ENCODE peak calls at places on chromosomes 6 and 20, in ten cellular contexts. One of them, this sample, is unnamed.

GRCh38 chr20:35145141-35145564 is 2.0 kb downstream of the EDEM2 start:
- DNase-seq in stomach: no peak
- DNase-seq in adrenal gland: no peak
- DNase-seq in MM.1S: peak; percentile 54
- DNase-seq in heart right ventricle: no peak
- DNase-seq in transverse colon: no peak
- DNase-seq in naive thymus-derived CD4-positive, alpha-beta T cell: peak; percentile 62
- DNase-seq in uterus: no peak
- DNase-seq in fibroblast of lung: peak; percentile 84
- DNase-seq in upper lobe of right lung: no peak
- DNase-seq in this sample: peak; percentile 66

GRCh38 chr20:55565374-55565773 is 439.9 kb downstream of the CBLN4 start:
- DNase-seq in upper lobe of right lung: no peak
- DNase-seq in fibroblast of lung: no peak
- DNase-seq in MM.1S: no peak
- DNase-seq in transverse colon: no peak
- DNase-seq in naive thymus-derived CD4-positive, alpha-beta T cell: no peak
- DNase-seq in adrenal gland: no peak
- DNase-seq in heart right ventricle: no peak
- DNase-seq in uterus: no peak
- DNase-seq in stomach: no peak
- DNase-seq in this sample: no peak

GRCh38 chr6:36340341-36340670 is 3.6 kb upstream of the BNIP5 start:
- DNase-seq in uterus: no peak
- DNase-seq in fibroblast of lung: no peak
- DNase-seq in heart right ventricle: no peak
- DNase-seq in stomach: no peak
- DNase-seq in MM.1S: no peak
- DNase-seq in adrenal gland: no peak
- DNase-seq in transverse colon: no peak
- DNase-seq in naive thymus-derived CD4-positive, alpha-beta T cell: no peak
- DNase-seq in upper lobe of right lung: no peak
- DNase-seq in this sample: no peak

GRCh38 chr20:15012551-15012950 is 675.1 kb upstream of the FLRT3 start:
- DNase-seq in upper lobe of right lung: no peak
- DNase-seq in adrenal gland: no peak
- DNase-seq in heart right ventricle: no peak
- DNase-seq in transverse colon: no peak
- DNase-seq in stomach: no peak
- DNase-seq in uterus: no peak
- DNase-seq in MM.1S: no peak
- DNase-seq in naive thymus-derived CD4-positive, alpha-beta T cell: no peak
- DNase-seq in fibroblast of lung: no peak
- DNase-seq in this sample: no peak

GRCh38 chr20:47137231-47137865 is 219.2 kb downstream of the ZMYND8 start:
- DNase-seq in stomach: no peak
- DNase-seq in heart right ventricle: no peak
- DNase-seq in naive thymus-derived CD4-positive, alpha-beta T cell: no peak
- DNase-seq in adrenal gland: no peak
- DNase-seq in uterus: no peak
- DNase-seq in upper lobe of right lung: no peak
- DNase-seq in MM.1S: no peak
- DNase-seq in transverse colon: no peak
- DNase-seq in fibroblast of lung: peak; percentile 20
- DNase-seq in this sample: peak; percentile 25

GRCh38 chr6:141426400-141426980 is 706.2 kb upstream of the GJE1 start:
- DNase-seq in stomach: no peak
- DNase-seq in fibroblast of lung: no peak
- DNase-seq in upper lobe of right lung: no peak
- DNase-seq in MM.1S: no peak
- DNase-seq in uterus: no peak
- DNase-seq in heart right ventricle: no peak
- DNase-seq in adrenal gland: no peak
- DNase-seq in transverse colon: no peak
- DNase-seq in naive thymus-derived CD4-positive, alpha-beta T cell: no peak
- DNase-seq in this sample: no peak

GRCh38 chr20:61353261-61353995 is 101.4 kb downstream of the CDH4 start:
- DNase-seq in naive thymus-derived CD4-positive, alpha-beta T cell: no peak
- DNase-seq in upper lobe of right lung: no peak
- DNase-seq in adrenal gland: no peak
- DNase-seq in fibroblast of lung: peak; percentile 26
- DNase-seq in uterus: no peak
- DNase-seq in heart right ventricle: no peak
- DNase-seq in stomach: no peak
- DNase-seq in transverse colon: no peak
- DNase-seq in MM.1S: no peak
- DNase-seq in this sample: no peak

GRCh38 chr6:28337103-28337520 is 1.2 kb upstream of the ZSCAN31 start:
- DNase-seq in adrenal gland: no peak
- DNase-seq in heart right ventricle: no peak
- DNase-seq in fibroblast of lung: peak; percentile 5
- DNase-seq in naive thymus-derived CD4-positive, alpha-beta T cell: no peak
- DNase-seq in MM.1S: no peak
- DNase-seq in stomach: no peak
- DNase-seq in uterus: no peak
- DNase-seq in transverse colon: no peak
- DNase-seq in upper lobe of right lung: no peak
- DNase-seq in this sample: no peak

GRCh38 chr6:37711331-37711924 is 13.7 kb upstream of the MDGA1 start:
- DNase-seq in naive thymus-derived CD4-positive, alpha-beta T cell: no peak
- DNase-seq in MM.1S: no peak
- DNase-seq in fibroblast of lung: no peak
- DNase-seq in adrenal gland: no peak
- DNase-seq in heart right ventricle: no peak
- DNase-seq in stomach: no peak
- DNase-seq in transverse colon: no peak
- DNase-seq in uterus: no peak
- DNase-seq in upper lobe of right lung: no peak
- DNase-seq in this sample: no peak

GRCh38 chr20:41956316-41957050 is 338.3 kb upstream of the CHD6 start:
- DNase-seq in naive thymus-derived CD4-positive, alpha-beta T cell: no peak
- DNase-seq in upper lobe of right lung: no peak
- DNase-seq in heart right ventricle: peak; percentile 4
- DNase-seq in transverse colon: no peak
- DNase-seq in MM.1S: peak; percentile 45
- DNase-seq in stomach: no peak
- DNase-seq in uterus: no peak
- DNase-seq in fibroblast of lung: no peak
- DNase-seq in adrenal gland: peak; percentile 60
- DNase-seq in this sample: no peak

GRCh38 chr6:43724914-43725642 is 37.5 kb upstream of the MRPS18A start:
- DNase-seq in naive thymus-derived CD4-positive, alpha-beta T cell: peak; percentile 68
- DNase-seq in fibroblast of lung: peak; percentile 99
- DNase-seq in MM.1S: no peak
- DNase-seq in heart right ventricle: peak; percentile 42
- DNase-seq in uterus: peak; percentile 70
- DNase-seq in upper lobe of right lung: peak; percentile 96
- DNase-seq in transverse colon: peak; percentile 93
- DNase-seq in stomach: peak; percentile 91
- DNase-seq in adrenal gland: peak; percentile 67
- DNase-seq in this sample: peak; percentile 95

GRCh38 chr6:9131616-9132015 is 696.3 kb upstream of the SLC35B3 start:
- DNase-seq in adrenal gland: peak; percentile 76
- DNase-seq in naive thymus-derived CD4-positive, alpha-beta T cell: no peak
- DNase-seq in upper lobe of right lung: peak; percentile 72
- DNase-seq in stomach: peak; percentile 28
- DNase-seq in transverse colon: peak; percentile 25
- DNase-seq in uterus: no peak
- DNase-seq in fibroblast of lung: peak; percentile 46
- DNase-seq in MM.1S: peak; percentile 22
- DNase-seq in heart right ventricle: no peak
- DNase-seq in this sample: no peak

GRCh38 chr20:12166053-12166717 is 248.5 kb downstream of the BTBD3 start:
- DNase-seq in fibroblast of lung: peak; percentile 96
- DNase-seq in heart right ventricle: peak; percentile 70
- DNase-seq in naive thymus-derived CD4-positive, alpha-beta T cell: no peak
- DNase-seq in upper lobe of right lung: no peak
- DNase-seq in transverse colon: peak; percentile 41
- DNase-seq in adrenal gland: peak; percentile 58
- DNase-seq in MM.1S: no peak
- DNase-seq in stomach: no peak
- DNase-seq in uterus: peak; percentile 83
- DNase-seq in this sample: peak; percentile 74

GRCh38 chr6:170476360-170476759 is 76.7 kb downstream of the PSMB1 start:
- DNase-seq in naive thymus-derived CD4-positive, alpha-beta T cell: no peak
- DNase-seq in stomach: no peak
- DNase-seq in uterus: no peak
- DNase-seq in heart right ventricle: no peak
- DNase-seq in fibroblast of lung: no peak
- DNase-seq in upper lobe of right lung: no peak
- DNase-seq in transverse colon: peak; percentile 33
- DNase-seq in MM.1S: no peak
- DNase-seq in adrenal gland: no peak
- DNase-seq in this sample: no peak

GRCh38 chr6:100455230-100456124 is 9.2 kb downstream of the SIM1 start:
- DNase-seq in stomach: no peak
- DNase-seq in heart right ventricle: no peak
- DNase-seq in naive thymus-derived CD4-positive, alpha-beta T cell: no peak
- DNase-seq in fibroblast of lung: no peak
- DNase-seq in adrenal gland: no peak
- DNase-seq in transverse colon: peak; percentile 28
- DNase-seq in MM.1S: no peak
- DNase-seq in upper lobe of right lung: no peak
- DNase-seq in uterus: no peak
- DNase-seq in this sample: no peak

GRCh38 chr6:154476494-154476893 is 34.0 kb downstream of the CNKSR3 start:
- DNase-seq in adrenal gland: no peak
- DNase-seq in heart right ventricle: no peak
- DNase-seq in stomach: no peak
- DNase-seq in uterus: no peak
- DNase-seq in MM.1S: no peak
- DNase-seq in transverse colon: no peak
- DNase-seq in upper lobe of right lung: no peak
- DNase-seq in naive thymus-derived CD4-positive, alpha-beta T cell: no peak
- DNase-seq in fibroblast of lung: no peak
- DNase-seq in this sample: no peak

GRCh38 chr20:3109350-3110302 is 25.1 kb upstream of the AVP start:
- DNase-seq in MM.1S: no peak
- DNase-seq in adrenal gland: no peak
- DNase-seq in fibroblast of lung: no peak
- DNase-seq in heart right ventricle: no peak
- DNase-seq in uterus: no peak
- DNase-seq in naive thymus-derived CD4-positive, alpha-beta T cell: no peak
- DNase-seq in stomach: no peak
- DNase-seq in upper lobe of right lung: no peak
- DNase-seq in transverse colon: no peak
- DNase-seq in this sample: no peak
- H3K4me1 ChIP-seq in MM.1S: no peaks in the 10 kb centered on the region
- H3K4me1 ChIP-seq in adrenal gland: peaks cover 5% of the 10 kb centered on the region
- H3K4me1 ChIP-seq in fibroblast of lung: no peaks in the 10 kb centered on the region
- H3K4me1 ChIP-seq in heart right ventricle: no peaks in the 10 kb centered on the region
- H3K4me1 ChIP-seq in uterus: no peaks in the 10 kb centered on the region
- H3K4me1 ChIP-seq in naive thymus-derived CD4-positive, alpha-beta T cell: no peaks in the 10 kb centered on the region
- H3K4me1 ChIP-seq in stomach: peaks cover 9% of the 10 kb centered on the region
- H3K4me1 ChIP-seq in upper lobe of right lung: no peaks in the 10 kb centered on the region
- H3K4me1 ChIP-seq in transverse colon: no peaks in the 10 kb centered on the region
- H3K4me1 ChIP-seq in this sample: peaks cover 17% of the 10 kb centered on the region

DNA sequence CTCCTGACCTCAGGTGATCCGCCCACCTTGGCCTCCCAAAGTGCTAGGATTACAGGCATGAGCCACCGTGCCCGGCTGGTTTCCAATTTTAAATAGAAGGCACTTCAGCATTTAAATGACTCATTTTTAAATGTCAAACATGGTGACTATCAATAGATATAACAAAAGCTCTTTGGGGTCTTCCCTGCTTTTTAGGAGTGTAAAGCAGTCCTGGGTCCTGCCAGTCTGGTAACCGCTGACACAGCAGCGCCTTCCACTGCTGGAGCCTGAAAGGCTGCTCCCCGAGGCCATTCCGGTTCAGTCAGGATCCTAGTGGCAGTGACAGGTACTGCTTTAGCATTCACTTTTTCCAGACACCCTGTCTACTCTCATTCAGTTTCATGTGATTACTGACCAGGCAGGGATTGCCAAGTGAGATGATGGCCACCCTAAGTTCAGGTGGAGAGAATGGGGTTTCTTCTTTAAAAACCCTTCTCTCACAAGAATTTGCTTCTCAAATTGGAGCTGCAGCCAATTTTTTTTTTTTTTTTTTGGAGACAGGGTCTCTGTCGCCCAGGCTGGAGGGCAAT is 5.1 kb downstream of the DIDO1 start:
- DNase-seq in MM.1S: peak; percentile 16
- DNase-seq in heart right ventricle: peak; percentile 49
- DNase-seq in stomach: peak; percentile 59
- DNase-seq in fibroblast of lung: peak; percentile 33
- DNase-seq in adrenal gland: peak; percentile 85
- DNase-seq in uterus: no peak
- DNase-seq in transverse colon: peak; percentile 54
- DNase-seq in naive thymus-derived CD4-positive, alpha-beta T cell: peak; percentile 59
- DNase-seq in upper lobe of right lung: no peak
- DNase-seq in this sample: peak; percentile 74
- H3K4me1 ChIP-seq in MM.1S: peaks cover 10% of the 10 kb centered on the region
- H3K4me1 ChIP-seq in heart right ventricle: peaks cover 91% of the 10 kb centered on the region
- H3K4me1 ChIP-seq in stomach: peaks cover 90% of the 10 kb centered on the region
- H3K4me1 ChIP-seq in fibroblast of lung: peaks cover 17% of the 10 kb centered on the region
- H3K4me1 ChIP-seq in adrenal gland: peaks cover 88% of the 10 kb centered on the region
- H3K4me1 ChIP-seq in uterus: peaks cover 8% of the 10 kb centered on the region
- H3K4me1 ChIP-seq in transverse colon: peaks cover 71% of the 10 kb centered on the region
- H3K4me1 ChIP-seq in naive thymus-derived CD4-positive, alpha-beta T cell: peaks cover 84% of the 10 kb centered on the region
- H3K4me1 ChIP-seq in upper lobe of right lung: peaks cover 88% of the 10 kb centered on the region
- H3K4me1 ChIP-seq in this sample: peaks cover 69% of the 10 kb centered on the region

GRCh38 chr6:13053080-13053479 is 275.3 kb downstream of the TBC1D7 start:
- DNase-seq in uterus: no peak
- DNase-seq in MM.1S: no peak
- DNase-seq in fibroblast of lung: no peak
- DNase-seq in upper lobe of right lung: no peak
- DNase-seq in stomach: no peak
- DNase-seq in naive thymus-derived CD4-positive, alpha-beta T cell: no peak
- DNase-seq in adrenal gland: no peak
- DNase-seq in heart right ventricle: no peak
- DNase-seq in transverse colon: no peak
- DNase-seq in this sample: no peak
- H3K4me1 ChIP-seq in uterus: no peaks in the 10 kb centered on the region
- H3K4me1 ChIP-seq in MM.1S: no peaks in the 10 kb centered on the region
- H3K4me1 ChIP-seq in fibroblast of lung: no peaks in the 10 kb centered on the region
- H3K4me1 ChIP-seq in upper lobe of right lung: no peaks in the 10 kb centered on the region
- H3K4me1 ChIP-seq in stomach: no peaks in the 10 kb centered on the region
- H3K4me1 ChIP-seq in naive thymus-derived CD4-positive, alpha-beta T cell: no peaks in the 10 kb centered on the region
- H3K4me1 ChIP-seq in adrenal gland: no peaks in the 10 kb centered on the region
- H3K4me1 ChIP-seq in heart right ventricle: peaks cover 4% of the 10 kb centered on the region
- H3K4me1 ChIP-seq in transverse colon: no peaks in the 10 kb centered on the region
- H3K4me1 ChIP-seq in this sample: no peaks in the 10 kb centered on the region

DNA sequence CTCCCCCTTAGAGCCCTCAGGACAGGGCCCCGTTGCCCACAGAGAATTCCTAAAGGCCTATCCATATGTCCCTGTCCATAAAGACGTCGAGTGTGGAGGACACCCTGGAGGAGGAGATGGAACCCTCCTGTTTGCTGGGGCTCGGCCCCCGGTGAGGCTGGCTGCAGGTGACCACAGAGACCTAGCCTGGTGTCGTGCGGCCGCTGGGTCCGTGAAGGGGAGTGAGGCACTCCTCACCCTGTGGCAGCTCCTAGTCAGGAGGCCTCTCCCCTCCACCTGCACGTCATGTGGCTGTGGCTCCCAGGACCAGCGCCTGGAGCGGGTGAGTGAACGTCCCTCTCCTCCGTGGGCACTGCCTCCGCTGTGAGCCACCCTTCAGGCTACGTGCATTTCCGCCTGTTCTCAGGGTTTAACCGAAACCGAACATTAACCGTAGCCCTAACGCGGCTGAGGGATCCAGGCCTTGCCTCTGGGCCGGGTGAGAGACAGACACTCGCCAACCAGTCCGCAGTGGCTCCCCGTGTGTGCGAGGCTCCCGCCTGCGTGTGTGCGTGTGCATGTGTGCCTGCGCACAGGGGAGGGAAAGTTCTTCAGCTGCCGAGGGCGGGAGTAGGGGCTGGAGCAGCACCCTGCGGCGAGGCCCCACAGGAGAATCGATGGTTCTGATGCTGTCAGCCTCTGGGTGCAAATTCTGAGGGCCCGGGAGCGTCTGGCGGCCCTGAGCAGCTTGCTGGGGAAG is 5.9 kb upstream of the TCEA2 start:
- DNase-seq in stomach: no peak
- DNase-seq in naive thymus-derived CD4-positive, alpha-beta T cell: no peak
- DNase-seq in uterus: no peak
- DNase-seq in MM.1S: no peak
- DNase-seq in transverse colon: no peak
- DNase-seq in adrenal gland: no peak
- DNase-seq in upper lobe of right lung: no peak
- DNase-seq in fibroblast of lung: no peak
- DNase-seq in heart right ventricle: no peak
- DNase-seq in this sample: no peak
- H3K4me1 ChIP-seq in stomach: peaks cover 23% of the 10 kb centered on the region
- H3K4me1 ChIP-seq in naive thymus-derived CD4-positive, alpha-beta T cell: no peaks in the 10 kb centered on the region
- H3K4me1 ChIP-seq in uterus: no peaks in the 10 kb centered on the region
- H3K4me1 ChIP-seq in MM.1S: peaks cover under 1% of the 10 kb centered on the region
- H3K4me1 ChIP-seq in transverse colon: no peaks in the 10 kb centered on the region
- H3K4me1 ChIP-seq in adrenal gland: peaks cover under 1% of the 10 kb centered on the region
- H3K4me1 ChIP-seq in upper lobe of right lung: peaks cover 14% of the 10 kb centered on the region
- H3K4me1 ChIP-seq in fibroblast of lung: no peaks in the 10 kb centered on the region
- H3K4me1 ChIP-seq in heart right ventricle: peaks cover 58% of the 10 kb centered on the region
- H3K4me1 ChIP-seq in this sample: peaks cover 26% of the 10 kb centered on the region

This sample was measured in adipocyte.